ENCODE peak calls at places on chromosomes 12 and 14, in nine cellular contexts. W, H, C, E, S, Z, J, I and Q are unnamed samples.

GRCh38 chr12:4388662-4389061 is 9.2 kb upstream of the FGF23 start:
- DNase-seq in W (no peak), H (no peak), C (no peak), E (no peak), S (no peak), Z (no peak), J (no peak), I (no peak), Q (no peak)

GRCh38 chr12:99706736-99707473 is 59.4 kb downstream of the GARIN6 start:
- DNase-seq in W (no peak), H (no peak), C (no peak), E (no peak), S (no peak), Z (no peak), J (no peak), I (no peak), Q (no peak)

GRCh38 chr14:59511916-59512530 is 27.7 kb downstream of the JKAMP start:
- DNase-seq in W (peak; percentile 16), H (no peak), C (no peak), E (no peak), S (no peak), Z (no peak), J (no peak), I (no peak), Q (no peak)

GRCh38 chr12:62841841-62842240 is 93.1 kb downstream of the PPM1H start:
- DNase-seq in W (no peak), H (peak; percentile 35), C (peak; percentile 24), E (no peak), S (no peak), Z (no peak), J (no peak), I (no peak), Q (no peak)

GRCh38 chr14:97005908-97006307 is 208.7 kb downstream of the VRK1 start:
- DNase-seq in W (no peak), H (no peak), C (no peak), E (no peak), S (no peak), Z (no peak), J (no peak), I (no peak), Q (no peak)

GRCh38 chr14:36450550-36450949 is 69.5 kb downstream of the NKX2-1 start:
- DNase-seq in W (no peak), H (no peak), C (no peak), E (no peak), S (no peak), Z (no peak), J (no peak), I (no peak), Q (no peak)

GRCh38 chr12:78725951-78726550 is 138.5 kb upstream of the SYT1 start:
- DNase-seq in W (peak; percentile 27), H (no peak), C (no peak), E (no peak), S (no peak), Z (no peak), J (no peak), I (no peak), Q (no peak)

GRCh38 chr12:95959107-95959506 is 16.0 kb downstream of the AMDHD1 start:
- DNase-seq in W (no peak), H (no peak), C (no peak), E (peak; percentile 59), S (peak; percentile 29), Z (no peak), J (no peak), I (no peak), Q (no peak)

GRCh38 chr12:52151859-52152783 is 39.7 kb downstream of the KRT80 start:
- DNase-seq in W (peak; percentile 77), H (peak; percentile 79), C (peak; percentile 61), E (no peak), S (no peak), Z (peak; percentile 70), J (peak; percentile 93), I (peak; percentile 46), Q (peak; percentile 47)

GRCh38 chr12:7039403-7039802 is 21.1 kb upstream of the C1S start:
- DNase-seq in W (no peak), H (no peak), C (no peak), E (no peak), S (no peak), Z (no peak), J (no peak), I (no peak), Q (no peak)

GRCh38 chr12:109597795-109598427 is 24.3 kb downstream of the MVK start:
- DNase-seq in W (peak; percentile 84), H (peak; percentile 86), C (peak; percentile 86), E (peak; percentile 75), S (peak; percentile 44), Z (peak; percentile 90), J (peak; percentile 91), I (peak; percentile 64), Q (peak; percentile 84)

GRCh38 chr14:29822430-29822709 is 105.3 kb downstream of the PRKD1 start:
- DNase-seq in W (no peak), H (no peak), C (no peak), E (no peak), S (no peak), Z (no peak), J (no peak), I (no peak), Q (no peak)

GRCh38 chr12:52232916-52233461 is at the start of gene KRT7:
- DNase-seq in W (no peak), H (no peak), C (no peak), E (no peak), S (no peak), Z (no peak), J (peak; percentile 58), I (no peak), Q (no peak)

GRCh38 chr12:107200394-107200793 is 107.0 kb upstream of the CRY1 start:
- DNase-seq in W (no peak), H (no peak), C (no peak), E (peak; percentile 32), S (peak; percentile 68), Z (no peak), J (no peak), I (no peak), Q (no peak)

GRCh38 chr12:70661762-70662161 is 24.5 kb upstream of the PTPRB start:
- DNase-seq in W (no peak), H (no peak), C (no peak), E (no peak), S (no peak), Z (no peak), J (no peak), I (no peak), Q (no peak)

GRCh38 chr12:120238224-120238616 is 27.3 kb downstream of the PXN start:
- DNase-seq in W (no peak), H (no peak), C (no peak), E (no peak), S (no peak), Z (no peak), J (no peak), I (no peak), Q (no peak)

GRCh38 chr12:120231316-120232011 is 30.6 kb upstream of the RPLP0 start:
- DNase-seq in W (peak; percentile 58), H (peak; percentile 73), C (peak; percentile 71), E (peak; percentile 53), S (peak; percentile 97), Z (peak; percentile 76), J (no peak), I (peak; percentile 28), Q (no peak)

GRCh38 chr12:120236124-120236398 is 29.5 kb downstream of the PXN start:
- DNase-seq in W (no peak), H (no peak), C (no peak), E (no peak), S (no peak), Z (no peak), J (no peak), I (no peak), Q (no peak)

GRCh38 chr12:120235369-120236123 is 30.0 kb downstream of the PXN start:
- DNase-seq in W (no peak), H (no peak), C (no peak), E (no peak), S (no peak), Z (no peak), J (no peak), I (no peak), Q (no peak)

GRCh38 chr12:120234643-120235368 is 30.7 kb downstream of the PXN start:
- DNase-seq in W (peak; percentile 77), H (peak; percentile 73), C (peak; percentile 88), E (peak; percentile 85), S (peak; percentile 61), Z (peak; percentile 74), J (peak; percentile 94), I (peak; percentile 32), Q (peak; percentile 87)
- TF ChIP-seq POLR2A in W (no peak), H (no peak), C (no peak), E (no peak), S (no peak), Z (no peak), J (peak; percentile 37), I (no peak), Q (no peak)

GRCh38 chr12:132318135-132318534 is 11.3 kb downstream of the GALNT9 start:
- DNase-seq in W (no peak), H (no peak), C (no peak), E (no peak), S (no peak), Z (no peak), J (no peak), I (no peak), Q (no peak)
- TF ChIP-seq CTCF in W (no peak), H (no peak), C (no peak), E (no peak), S (no peak), Z (no peak), J (no peak), I (no peak), Q (no peak)

DNA sequence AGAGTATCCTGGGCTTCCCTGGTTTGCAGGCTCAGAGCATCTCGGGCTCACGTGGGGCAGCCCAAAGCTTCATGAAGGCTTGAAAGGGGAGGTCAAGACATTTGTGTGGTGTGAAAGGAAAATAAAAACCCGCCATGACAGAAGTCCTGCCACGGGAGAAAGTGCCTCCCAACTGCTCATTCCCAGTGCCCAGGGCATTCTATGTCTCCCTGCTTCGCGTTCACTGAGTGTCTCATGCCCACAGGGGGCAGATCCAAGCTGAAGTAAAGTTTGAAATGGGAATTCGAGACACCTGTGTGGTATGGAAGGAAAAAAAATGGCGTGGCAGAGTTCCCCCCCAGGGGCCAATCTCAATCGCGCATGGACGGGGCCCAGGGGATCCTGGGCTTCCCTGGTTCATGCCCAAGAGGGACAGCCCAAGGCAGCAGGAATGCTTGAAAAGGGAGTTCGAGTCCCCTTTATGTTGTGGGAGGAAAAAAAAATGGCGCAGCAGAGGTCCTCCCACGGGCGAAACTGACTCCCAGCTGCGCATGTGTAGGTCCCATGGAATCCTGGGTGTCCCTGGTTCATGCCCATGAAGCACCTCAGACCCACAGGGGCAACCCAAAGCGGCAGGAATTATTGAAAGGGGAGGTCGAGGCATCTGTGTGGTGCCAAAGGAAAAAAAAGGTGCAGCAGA is 576.7 kb downstream of the ALG10 start:
- DNase-seq in W (no peak), H (peak; percentile 16), C (no peak), E (no peak), S (no peak), Z (peak; percentile 2), J (peak; percentile 27), I (no peak), Q (no peak)
- H3K9me3 ChIP-seq in W (peaks cover 36% of the 10 kb centered on the region), H (peaks cover 98% of the 10 kb centered on the region), C (peaks cover 3% of the 10 kb centered on the region), E (peaks cover 100% of the 10 kb centered on the region), S (peaks cover 13% of the 10 kb centered on the region), Z (no peaks in the 10 kb centered on the region), J (peaks cover 53% of the 10 kb centered on the region), I (peaks cover 45% of the 10 kb centered on the region), Q (no peaks in the 10 kb centered on the region)

DNA sequence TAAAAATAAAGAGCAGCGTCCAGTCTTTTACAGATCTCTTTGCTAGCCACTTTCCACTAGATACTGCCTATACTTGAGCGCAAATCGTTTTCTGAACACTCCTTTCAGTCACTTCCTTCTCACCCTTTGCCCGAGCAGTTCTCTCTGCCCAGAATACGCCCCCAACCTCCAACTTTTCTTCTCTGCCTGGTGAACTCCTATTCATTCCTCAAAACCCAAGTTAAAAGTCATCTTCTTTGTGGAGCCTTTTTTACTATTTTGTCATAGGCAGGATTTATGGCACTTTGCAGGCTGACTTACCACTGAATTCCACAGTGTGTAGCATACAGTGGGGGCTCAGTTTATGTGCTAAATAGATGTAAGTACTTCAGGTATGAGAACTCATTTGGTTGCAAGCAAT is 4.0 kb downstream of the CCDC63 start:
- DNase-seq in W (no peak), H (no peak), C (no peak), E (no peak), S (no peak), Z (no peak), J (no peak), I (no peak), Q (no peak)
- TF ChIP-seq POLR2A in W (no peak), H (no peak), C (no peak), E (no peak), S (no peak), Z (no peak), J (no peak), I (no peak), Q (no peak)